ENCODE peak calls at places on chromosome 17, in eight cellular contexts. M, R, Q, Y, A, S, I and W are unnamed samples.

GRCh38 chr17:45019177-45019711 is 32.2 kb downstream of the DCAKD start:
- DNase-seq in M (peak), R (no peak), Q (no peak), Y (peak), A (peak), S (no peak), I (no peak), W (no peak)

GRCh38 chr17:38883592-38884526 is 14.0 kb downstream of the LASP1 start:
- DNase-seq in M (no peak), R (no peak), Q (no peak), Y (no peak), A (no peak), S (no peak), I (no peak), W (no peak)

GRCh38 chr17:39174907-39175694 is 9.1 kb upstream of the ARL5C start:
- DNase-seq in M (peak), R (peak), Q (peak), Y (peak), A (peak), S (peak), I (peak), W (peak)

GRCh38 chr17:18258356-18259038 is at the start of gene FLII:
- DNase-seq in M (peak), R (peak), Q (peak), Y (peak), A (no peak), S (peak), I (no peak), W (no peak)

GRCh38 chr17:21363776-21364642 is 12.1 kb upstream of the KCNJ12 start:
- DNase-seq in M (no peak), R (no peak), Q (no peak), Y (no peak), A (no peak), S (no peak), I (no peak), W (no peak)

GRCh38 chr17:75507712-75508111 is 7.6 kb downstream of the CASKIN2 start:
- DNase-seq in M (peak), R (no peak), Q (peak), Y (no peak), A (no peak), S (no peak), I (no peak), W (no peak)

GRCh38 chr17:44906987-44907681 is 7.9 kb upstream of the EFTUD2 start:
- DNase-seq in M (no peak), R (no peak), Q (no peak), Y (no peak), A (no peak), S (no peak), I (no peak), W (no peak)

GRCh38 chr17:43530303-43531081 is 15.6 kb downstream of the ETV4 start:
- DNase-seq in M (no peak), R (no peak), Q (no peak), Y (peak), A (peak), S (no peak), I (no peak), W (peak)

GRCh38 chr17:79940381-79941087 is 95.1 kb downstream of the TBC1D16 start:
- DNase-seq in M (no peak), R (no peak), Q (no peak), Y (no peak), A (no peak), S (no peak), I (no peak), W (no peak)

GRCh38 chr17:19384723-19385391 is 2.1 kb downstream of the MFAP4 start:
- DNase-seq in M (peak), R (no peak), Q (peak), Y (no peak), A (no peak), S (no peak), I (no peak), W (peak)

GRCh38 chr17:21125862-21126261 is 902 bp upstream of the DHRS7B start:
- DNase-seq in M (no peak), R (peak), Q (no peak), Y (no peak), A (no peak), S (peak), I (peak), W (no peak)

GRCh38 chr17:68176770-68177169 is 71.1 kb upstream of the AMZ2 start:
- DNase-seq in M (no peak), R (no peak), Q (no peak), Y (peak), A (no peak), S (no peak), I (no peak), W (no peak)

GRCh38 chr17:63222655-63223054 is 223.5 kb downstream of the CYB561 start:
- DNase-seq in M (no peak), R (no peak), Q (no peak), Y (no peak), A (no peak), S (no peak), I (no peak), W (no peak)

GRCh38 chr17:13541032-13541480 is 60.7 kb downstream of the HS3ST3A1 start:
- DNase-seq in M (no peak), R (no peak), Q (no peak), Y (no peak), A (no peak), S (no peak), I (no peak), W (no peak)

GRCh38 chr17:40451420-40451819 is 8.2 kb downstream of the IGFBP4 start:
- DNase-seq in M (no peak), R (no peak), Q (no peak), Y (no peak), A (no peak), S (no peak), I (no peak), W (no peak)

GRCh38 chr17:67132366-67132765 is 88.0 kb downstream of the CACNG1 start:
- DNase-seq in M (no peak), R (no peak), Q (no peak), Y (no peak), A (peak), S (no peak), I (no peak), W (no peak)

GRCh38 chr17:40442392-40443195 is 656 bp upstream of the IGFBP4 start:
- DNase-seq in M (no peak), R (no peak), Q (no peak), Y (no peak), A (no peak), S (no peak), I (no peak), W (no peak)

GRCh38 chr17:1890758-1891450 is 61.1 kb downstream of the RPA1 start:
- DNase-seq in M (no peak), R (no peak), Q (no peak), Y (no peak), A (no peak), S (no peak), I (no peak), W (no peak)

GRCh38 chr17:7922499-7923289 is 6.6 kb upstream of the RNF227 start:
- DNase-seq in M (peak), R (peak), Q (peak), Y (peak), A (no peak), S (peak), I (no peak), W (no peak)

GRCh38 chr17:32477220-32477619 is 9.6 kb upstream of the CDK5R1 start:
- DNase-seq in M (no peak), R (no peak), Q (no peak), Y (no peak), A (no peak), S (no peak), I (no peak), W (no peak)

GRCh38 chr17:21058098-21058893 is 15.5 kb upstream of the USP22 start:
- DNase-seq in M (no peak), R (no peak), Q (no peak), Y (no peak), A (no peak), S (no peak), I (no peak), W (no peak)

GRCh38 chr17:1997146-1997586 is 28.0 kb downstream of the RTN4RL1 start:
- DNase-seq in M (no peak), R (no peak), Q (no peak), Y (no peak), A (no peak), S (no peak), I (no peak), W (no peak)

GRCh38 chr17:28574536-28574935 is 2.2 kb downstream of the ALDOC start:
- DNase-seq in M (no peak), R (no peak), Q (no peak), Y (no peak), A (no peak), S (no peak), I (no peak), W (no peak)

GRCh38 chr17:60247836-60248461 is 98.2 kb downstream of the CA4 start:
- DNase-seq in M (no peak), R (no peak), Q (no peak), Y (no peak), A (no peak), S (no peak), I (no peak), W (no peak)

GRCh38 chr17:78935419-78936323 is 10.5 kb upstream of the TIMP2 start:
- DNase-seq in M (no peak), R (no peak), Q (no peak), Y (peak), A (no peak), S (no peak), I (no peak), W (peak)

GRCh38 chr17:1366234-1366633 is 33.8 kb downstream of the YWHAE start:
- DNase-seq in M (no peak), R (no peak), Q (no peak), Y (no peak), A (no peak), S (no peak), I (no peak), W (no peak)

GRCh38 chr17:29630630-29631193 is 8.0 kb upstream of the CORO6 start:
- DNase-seq in M (no peak), R (no peak), Q (no peak), Y (no peak), A (no peak), S (no peak), I (no peak), W (no peak)

GRCh38 chr17:79619196-79619595 is 8.3 kb upstream of the RBFOX3 start:
- DNase-seq in M (peak), R (no peak), Q (no peak), Y (no peak), A (no peak), S (no peak), I (no peak), W (no peak)

GRCh38 chr17:65749479-65749878 is 188.0 kb upstream of the AXIN2 start:
- DNase-seq in M (no peak), R (no peak), Q (no peak), Y (no peak), A (no peak), S (no peak), I (no peak), W (no peak)

GRCh38 chr17:78180083-78180482 is 6.8 kb downstream of the TK1 start:
- DNase-seq in M (no peak), R (no peak), Q (no peak), Y (no peak), A (no peak), S (no peak), I (no peak), W (no peak)

GRCh38 chr17:1647802-1648581 is 1.7 kb downstream of the RILP start:
- DNase-seq in M (no peak), R (no peak), Q (no peak), Y (no peak), A (no peak), S (no peak), I (no peak), W (no peak)